ENCODE peak calls at places on chromosomes 16 and 17, in five cellular contexts. T, B, I, F and K are unnamed samples.

GRCh38 chr16:53789159-53789558 is 85.2 kb downstream of the FTO start:
- DNase-seq in T (no peak), I (no peak), F (no peak), B (no peak), K (no peak)

GRCh38 chr16:24731722-24732419 is 2.4 kb downstream of the TNRC6A start:
- DNase-seq in F (no peak), I (peak; percentile 83), T (no peak), B (no peak), K (no peak)

GRCh38 chr17:50642071-50642721 is 7.5 kb downstream of the ABCC3 start:
- DNase-seq in F (no peak), T (no peak), I (no peak), B (no peak), K (no peak)

GRCh38 chr17:56635640-56636039 is 42.1 kb downstream of the NOG start:
- DNase-seq in B (no peak), F (no peak), I (no peak), T (no peak), K (no peak)

GRCh38 chr17:77708049-77708448 is 250.5 kb upstream of the TNRC6C start:
- DNase-seq in B (no peak), T (no peak), F (no peak), I (no peak), K (no peak)

GRCh38 chr17:41975099-41976083 is 8.8 kb downstream of the CNP start:
- DNase-seq in I (no peak), B (no peak), T (no peak), F (no peak), K (no peak)

GRCh38 chr17:64638552-64639198 is 23.4 kb downstream of the SMURF2 start:
- DNase-seq in B (no peak), F (no peak), I (no peak), T (no peak), K (no peak)

GRCh38 chr16:83964684-83965443 is 3.2 kb upstream of the NECAB2 start:
- DNase-seq in T (no peak), F (no peak), I (no peak), B (no peak), K (no peak)

GRCh38 chr17:7523033-7523432 is 25.8 kb upstream of the TNFSF12 start:
- DNase-seq in T (peak; percentile 47), B (peak; percentile 8), F (no peak), I (peak; percentile 43), K (peak; percentile 25)

GRCh38 chr16:7367309-7367708 is 34.7 kb downstream of the RBFOX1 start:
- DNase-seq in T (no peak), B (no peak), I (no peak), F (no peak), K (no peak)

GRCh38 chr17:44496815-44497214 is 6.4 kb downstream of the GPATCH8 start:
- DNase-seq in T (no peak), F (no peak), I (no peak), B (no peak), K (no peak)
- TF ChIP-seq ZNF274 in T (no peak), F (no peak), I (no peak), B (no peak), K (no peak)

GRCh38 chr17:32310927-32311568 is 30.9 kb downstream of the C17orf75 start:
- DNase-seq in T (no peak), F (no peak), B (no peak), I (no peak), K (no peak)
- H3K9ac ChIP-seq in T (no peak overlapping the region), F (no peak overlapping the region), B (no peak overlapping the region), I (no peak overlapping the region), K (no peak overlapping the region)

GRCh38 chr16:29697391-29697790 is 18.4 kb downstream of the QPRT start:
- DNase-seq in I (no peak), B (no peak), T (no peak), F (no peak), K (no peak)

GRCh38 chr16:29698484-29699323 is 19.7 kb downstream of the QPRT start:
- DNase-seq in I (no peak), B (no peak), T (no peak), F (no peak), K (no peak)

GRCh38 chr16:29698042-29698441 is 19.1 kb downstream of the QPRT start:
- DNase-seq in F (no peak), I (no peak), T (no peak), B (no peak), K (no peak)

GRCh38 chr16:29696881-29697331 is 17.9 kb downstream of the QPRT start:
- DNase-seq in I (no peak), T (no peak), B (no peak), F (no peak), K (no peak)

DNA sequence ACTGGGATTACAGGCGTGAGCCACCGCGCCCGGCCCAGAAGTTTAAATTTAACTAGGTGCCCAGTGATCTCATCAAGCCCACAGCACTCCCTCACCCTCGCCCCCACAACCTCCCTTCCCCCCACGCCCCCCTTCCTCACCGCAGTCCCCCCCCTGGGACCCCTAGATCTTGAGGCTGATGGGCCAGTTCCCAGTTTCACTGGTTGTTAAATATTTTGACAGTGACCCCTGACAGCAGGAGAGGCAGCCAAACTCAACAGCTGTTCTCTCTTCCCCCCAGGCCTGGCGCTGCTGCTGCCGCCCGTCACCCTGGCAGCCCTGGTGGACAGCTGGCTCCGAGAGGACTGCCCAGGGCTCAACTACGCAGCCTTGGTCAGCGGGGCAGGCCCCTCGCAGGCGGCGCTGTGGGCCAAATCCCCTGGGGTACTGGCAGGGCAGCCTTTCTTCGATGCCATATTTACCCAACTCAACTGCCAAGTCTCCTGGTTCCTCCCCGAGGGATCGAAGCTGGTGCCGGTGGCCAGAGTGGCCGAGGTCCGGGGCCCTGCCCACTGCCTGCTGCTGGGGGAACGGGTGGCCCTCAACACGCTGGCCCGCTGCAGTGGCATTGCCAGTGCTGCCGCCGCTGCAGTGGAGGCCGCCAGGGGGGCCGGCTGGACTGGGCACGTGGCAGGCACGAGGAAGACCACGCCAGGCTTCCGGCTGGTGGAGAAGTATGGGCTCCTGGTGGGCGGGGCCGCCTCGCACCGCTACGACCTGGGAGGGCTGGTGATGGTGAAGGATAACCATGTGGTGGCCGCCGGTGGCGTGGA is 15.6 kb downstream of the QPRT start:
- DNase-seq in B (no peak), T (no peak), I (no peak), F (no peak), K (no peak)
- TF ChIP-seq ZNF274 in B (no peak), T (no peak), I (no peak), F (no peak), K (no peak)

GRCh38 chr16:86079185-86079885 is 180.4 kb downstream of the IRF8 start:
- DNase-seq in B (no peak), I (no peak), F (no peak), T (no peak), K (no peak)
- H3K9ac ChIP-seq in B (no peak overlapping the region), I (no peak overlapping the region), F (no peak overlapping the region), T (no peak overlapping the region), K (no peak overlapping the region)

GRCh38 chr17:8857919-8858318 is 9.6 kb downstream of the PIK3R6 start:
- DNase-seq in B (no peak), I (no peak), F (peak; percentile 95), T (no peak), K (peak; percentile 2)
- TF ChIP-seq ZNF274 in B (no peak), I (no peak), F (no peak), T (no peak), K (no peak)

GRCh38 chr16:101586-101985 is 23.6 kb downstream of the MPG start:
- DNase-seq in B (no peak), I (no peak), F (no peak), T (no peak), K (no peak)
- H3K9ac ChIP-seq in B (no peak overlapping the region), I (no peak overlapping the region), F (no peak overlapping the region), T (peak overlapping the region; percentile 48), K (no peak overlapping the region)

DNA sequence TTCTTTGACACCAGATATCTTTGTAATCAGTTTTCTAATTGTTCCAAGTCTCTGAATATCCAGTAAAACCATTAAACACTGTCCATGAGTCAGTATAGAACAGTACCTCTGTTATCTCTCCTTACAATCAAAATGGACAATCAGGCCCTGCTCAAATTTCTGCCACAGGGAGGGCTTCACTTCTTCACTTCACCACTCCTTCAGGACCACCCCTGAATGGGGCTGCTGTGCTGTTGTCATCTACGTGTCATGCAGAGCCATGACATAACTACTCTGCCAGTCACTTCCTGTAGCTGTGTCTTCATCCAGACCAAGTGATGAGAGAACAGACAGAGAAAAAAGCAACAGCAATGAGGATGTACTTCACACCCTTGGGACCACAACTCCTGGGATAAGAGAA is 116.9 kb downstream of the TANC2 start:
- DNase-seq in B (no peak), F (no peak), I (no peak), T (no peak), K (no peak)
- TF ChIP-seq ZNF274 in B (no peak), F (no peak), I (no peak), T (no peak), K (no peak)